ENCODE peak calls at places on chromosomes 1 and 21, in seven cellular contexts. F is ascending aorta, K is IMR-90, H is cardiac muscle cell, J is left ventricle myocardium inferior, W is sigmoid colon, N is fibroblast of the aortic adventitia. I is an unnamed sample.

GRCh38 chr1:120178799-120179419 is 2.6 kb upstream of the SEC22B start:
- DNase-seq in F (no peak), K (peak; percentile 37), H (no peak), J (no peak), W (no peak), N (peak; percentile 41), I (peak; percentile 62)

GRCh38 chr1:162878000-162878596 is 17.1 kb upstream of the CCDC190 start:
- DNase-seq in F (peak; percentile 83), K (peak; percentile 80), H (peak; percentile 76), J (peak; percentile 22), W (peak; percentile 71), N (peak; percentile 94), I (peak; percentile 77)

GRCh38 chr21:46322351-46323226 is 1.1 kb downstream of the C21orf58 start:
- DNase-seq in F (no peak), K (peak; percentile 47), H (peak; percentile 21), J (no peak), W (no peak), N (peak; percentile 38), I (peak; percentile 46)

GRCh38 chr1:12324423-12324822 is 94.6 kb downstream of the VPS13D start:
- DNase-seq in F (no peak), K (no peak), H (no peak), J (no peak), W (no peak), N (no peak), I (no peak)

GRCh38 chr1:24705260-24706073 is 39.8 kb upstream of the CLIC4 start:
- DNase-seq in F (peak; percentile 76), K (peak; percentile 87), H (peak; percentile 85), J (peak; percentile 82), W (peak; percentile 84), N (peak; percentile 93), I (peak; percentile 89)

GRCh38 chr1:99465176-99465900 is 180.6 kb upstream of the PALMD start:
- DNase-seq in F (no peak), K (peak; percentile 90), H (no peak), J (no peak), W (no peak), N (peak; percentile 73), I (peak; percentile 89)

GRCh38 chr21:41827951-41828883 is 50.9 kb downstream of the PRDM15 start:
- DNase-seq in F (no peak), K (no peak), H (no peak), J (no peak), W (no peak), N (no peak), I (no peak)

GRCh38 chr1:158371188-158371953 is 17.7 kb downstream of the CD1E start:
- DNase-seq in F (no peak), K (no peak), H (no peak), J (no peak), W (no peak), N (no peak), I (no peak)

GRCh38 chr1:26281971-26282693 is 2.2 kb downstream of the SH3BGRL3 start:
- DNase-seq in F (no peak), K (peak; percentile 70), H (peak; percentile 74), J (peak; percentile 56), W (no peak), N (peak; percentile 43), I (peak; percentile 38)

GRCh38 chr21:44950016-44950326 is 10.1 kb downstream of the SLX9 start:
- DNase-seq in F (no peak), K (no peak), H (no peak), J (no peak), W (no peak), N (no peak), I (no peak)

GRCh38 chr1:110176299-110176956 is 26.1 kb downstream of the SLC6A17 start:
- DNase-seq in F (no peak), K (no peak), H (peak; percentile 34), J (peak; percentile 59), W (no peak), N (no peak), I (no peak)

GRCh38 chr1:44631333-44631646 is 43.0 kb downstream of the TMEM53 start:
- DNase-seq in F (no peak), K (no peak), H (no peak), J (no peak), W (no peak), N (no peak), I (no peak)

GRCh38 chr1:202302166-202302565 is 39.6 kb downstream of the UBE2T start:
- DNase-seq in F (no peak), K (no peak), H (no peak), J (no peak), W (no peak), N (no peak), I (no peak)

GRCh38 chr1:175376194-175376593 is 183.6 kb upstream of the KIAA0040 start:
- DNase-seq in F (no peak), K (no peak), H (no peak), J (no peak), W (no peak), N (no peak), I (peak; percentile 37)

GRCh38 chr1:199124351-199124750 is 485.5 kb downstream of the PTPRC start:
- DNase-seq in F (no peak), K (peak; percentile 73), H (no peak), J (no peak), W (no peak), N (peak; percentile 74), I (peak; percentile 83)

GRCh38 chr1:154863702-154864174 is 6.3 kb downstream of the KCNN3 start:
- DNase-seq in F (no peak), K (peak; percentile 75), H (peak; percentile 57), J (no peak), W (no peak), N (no peak), I (peak; percentile 14)

GRCh38 chr1:91617242-91617837 is 116.7 kb downstream of the CDC7 start:
- DNase-seq in F (no peak), K (no peak), H (peak; percentile 21), J (peak; percentile 51), W (peak; percentile 84), N (no peak), I (no peak)
- TF ChIP-seq CTCF in F (no peak), K (no peak), H (no peak), J (peak; percentile 44), W (no peak), N (no peak), I (no peak)

DNA sequence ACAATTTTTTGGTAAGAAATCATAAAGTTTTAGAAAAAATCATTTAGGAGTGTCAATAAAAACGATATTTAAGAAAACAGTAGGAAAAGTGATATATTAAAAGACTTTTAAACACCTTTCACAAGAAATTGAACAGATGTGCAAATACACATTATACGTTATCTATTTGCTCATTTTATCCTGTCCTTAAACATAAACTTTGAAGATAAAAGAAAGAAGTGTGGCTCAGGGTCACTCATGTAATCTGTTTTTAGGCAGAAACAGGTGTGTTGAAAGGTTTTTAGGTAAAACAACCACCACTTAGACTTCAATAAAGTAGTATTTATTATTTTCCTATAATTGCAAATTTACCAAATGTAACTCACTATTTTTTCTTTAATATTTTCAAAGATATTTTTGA is 13.1 kb downstream of the AMY2B start:
- DNase-seq in F (no peak), K (no peak), H (no peak), J (no peak), W (no peak), N (no peak), I (no peak)
- H3K4me3 ChIP-seq in F (no peak overlapping the region), K (no peak overlapping the region), H (no peak overlapping the region), J (no peak overlapping the region), W (no peak overlapping the region), N (no peak overlapping the region), I (no peak overlapping the region)

GRCh38 chr1:214808845-214809460 is 206.0 kb downstream of the CENPF start:
- DNase-seq in F (no peak), K (peak; percentile 62), H (peak; percentile 1), J (no peak), W (no peak), N (peak; percentile 66), I (peak; percentile 51)
- TF ChIP-seq CTCF in F (no peak), K (peak; percentile 57), H (peak; percentile 54), J (peak; percentile 17), W (no peak), N (peak; percentile 44), I (peak; percentile 62)

GRCh38 chr1:236067854-236068454 is 3.1 kb upstream of the NID1 start:
- DNase-seq in F (no peak), K (peak; percentile 79), H (peak; percentile 59), J (no peak), W (peak; percentile 80), N (peak; percentile 70), I (peak; percentile 79)

GRCh38 chr1:236065509-236066005 is 667 bp upstream of the NID1 start:
- DNase-seq in F (no peak), K (no peak), H (peak; percentile 11), J (no peak), W (no peak), N (no peak), I (no peak)

GRCh38 chr1:236064674-236065508 is at the start of gene NID1:
- DNase-seq in F (peak; percentile 92), K (peak; percentile 79), H (peak; percentile 92), J (peak; percentile 91), W (peak; percentile 98), N (peak; percentile 76), I (peak; percentile 94)

GRCh38 chr1:236066828-236067386 is 2.0 kb upstream of the NID1 start:
- DNase-seq in F (peak; percentile 72), K (no peak), H (peak; percentile 62), J (peak; percentile 72), W (peak; percentile 94), N (no peak), I (peak; percentile 38)

DNA sequence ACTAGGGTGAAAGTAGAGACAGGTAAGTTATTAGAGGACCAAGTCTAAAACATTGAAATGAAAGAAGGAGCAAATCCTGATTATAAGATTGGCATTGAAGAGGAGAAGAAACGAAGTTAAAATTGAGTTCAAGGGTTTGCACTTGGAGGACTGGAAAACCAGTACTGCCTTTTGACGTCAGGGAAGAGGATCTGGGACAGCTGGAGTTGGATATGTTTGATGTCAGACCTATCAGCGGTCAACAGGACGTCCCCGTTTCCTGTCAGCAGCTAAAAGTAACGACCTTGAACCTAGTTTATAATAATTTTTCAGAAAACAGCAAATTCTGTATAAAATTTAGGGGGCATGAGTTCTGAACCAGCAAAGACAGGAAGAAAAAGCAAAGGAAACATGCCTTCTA is 1.2 kb upstream of the NID1 start:
- DNase-seq in F (no peak), K (no peak), H (no peak), J (no peak), W (peak; percentile 82), N (no peak), I (peak; percentile 75)
- H3K4me3 ChIP-seq in F (peak overlapping the region; percentile 77), K (no peak overlapping the region), H (no peak overlapping the region), J (peak overlapping the region; percentile 92), W (peak overlapping the region; percentile 88), N (no peak overlapping the region), I (peak overlapping the region; percentile 82)

DNA sequence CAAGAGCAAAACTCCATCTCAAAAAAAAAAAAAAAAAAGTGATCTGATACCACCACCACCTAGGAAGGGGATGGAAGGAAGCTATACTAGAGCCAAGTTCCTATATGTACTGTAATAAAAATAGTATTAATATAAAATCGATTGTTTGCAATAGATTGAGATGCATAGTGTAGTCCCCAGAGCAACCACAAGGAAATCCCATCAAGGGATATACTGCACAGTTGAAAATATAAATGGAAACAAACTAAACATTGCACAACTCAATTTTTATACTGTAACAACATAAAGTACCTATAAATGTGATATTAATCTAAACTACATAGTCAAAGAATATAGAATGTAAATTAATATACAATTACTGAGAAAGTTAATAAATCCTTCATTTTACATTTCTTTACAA is 20.9 kb upstream of the PSMG1 start:
- DNase-seq in F (no peak), K (no peak), H (no peak), J (no peak), W (no peak), N (no peak), I (no peak)
- TF ChIP-seq CTCF in F (no peak), K (peak; percentile 9), H (peak; percentile 25), J (peak; percentile 23), W (no peak), N (peak; percentile 52), I (peak; percentile 32)

I was measured in fibroblast of villous mesenchyme.